ENCODE peak calls at places on chromosomes 1 and 21, in eight cellular contexts. S, P, M, L, U, A, V and E are unnamed samples.
A peak's percentile ranks its signal among the peaks of the same experiment; 100 is the strongest.

GRCh38 chr1:30413606-30414005 is 309.8 kb downstream of the MATN1 start:
- DNase-seq in S (no peak), P (no peak), M (no peak), L (no peak), U (no peak), A (no peak), V (no peak), E (no peak)

GRCh38 chr1:978069-978834 is 3.6 kb downstream of the PERM1 start:
- DNase-seq in S (no peak), P (peak; percentile 59), M (no peak), L (no peak), U (no peak), A (no peak), V (no peak), E (no peak)

GRCh38 chr21:37041706-37042271 is 31.1 kb downstream of the PIGP start:
- DNase-seq in S (no peak), P (no peak), M (peak; percentile 58), L (no peak), U (no peak), A (no peak), V (no peak), E (no peak)

GRCh38 chr1:169484683-169485426 is 889 bp downstream of the SLC19A2 start:
- DNase-seq in S (no peak), P (peak; percentile 27), M (peak; percentile 56), L (no peak), U (peak; percentile 89), A (peak; percentile 82), V (no peak), E (peak; percentile 60)

GRCh38 chr1:64743954-64744491 is 852 bp upstream of the RAVER2 start:
- DNase-seq in S (no peak), P (no peak), M (no peak), L (no peak), U (no peak), A (no peak), V (no peak), E (no peak)

GRCh38 chr1:145877923-145878486 is 7.7 kb downstream of the ANKRD35 start:
- DNase-seq in S (no peak), P (no peak), M (no peak), L (no peak), U (no peak), A (no peak), V (no peak), E (no peak)

GRCh38 chr1:167720965-167721616 is 691 bp upstream of the MPZL1 start:
- DNase-seq in S (no peak), P (no peak), M (peak; percentile 35), L (no peak), U (peak; percentile 66), A (peak; percentile 77), V (no peak), E (peak; percentile 68)

GRCh38 chr1:23728997-23729390 is 14.3 kb upstream of the ELOA start:
- DNase-seq in S (no peak), P (no peak), M (no peak), L (no peak), U (no peak), A (no peak), V (no peak), E (no peak)

GRCh38 chr1:9846611-9847171 is 22.9 kb upstream of the CLSTN1 start:
- DNase-seq in S (no peak), P (peak; percentile 48), M (peak; percentile 41), L (no peak), U (no peak), A (no peak), V (peak; percentile 31), E (no peak)

GRCh38 chr1:220929304-220929703 is 50.1 kb downstream of the HLX start:
- DNase-seq in S (no peak), P (no peak), M (no peak), L (no peak), U (no peak), A (no peak), V (no peak), E (no peak)

GRCh38 chr1:119318466-119319309 is 49.9 kb upstream of the HAO2 start:
- DNase-seq in S (no peak), P (no peak), M (no peak), L (no peak), U (no peak), A (no peak), V (no peak), E (no peak)

GRCh38 chr1:235297579-235297978 is 30.4 kb downstream of the ARID4B start:
- DNase-seq in S (no peak), P (no peak), M (no peak), L (no peak), U (peak; percentile 61), A (no peak), V (no peak), E (peak; percentile 37)

DNA sequence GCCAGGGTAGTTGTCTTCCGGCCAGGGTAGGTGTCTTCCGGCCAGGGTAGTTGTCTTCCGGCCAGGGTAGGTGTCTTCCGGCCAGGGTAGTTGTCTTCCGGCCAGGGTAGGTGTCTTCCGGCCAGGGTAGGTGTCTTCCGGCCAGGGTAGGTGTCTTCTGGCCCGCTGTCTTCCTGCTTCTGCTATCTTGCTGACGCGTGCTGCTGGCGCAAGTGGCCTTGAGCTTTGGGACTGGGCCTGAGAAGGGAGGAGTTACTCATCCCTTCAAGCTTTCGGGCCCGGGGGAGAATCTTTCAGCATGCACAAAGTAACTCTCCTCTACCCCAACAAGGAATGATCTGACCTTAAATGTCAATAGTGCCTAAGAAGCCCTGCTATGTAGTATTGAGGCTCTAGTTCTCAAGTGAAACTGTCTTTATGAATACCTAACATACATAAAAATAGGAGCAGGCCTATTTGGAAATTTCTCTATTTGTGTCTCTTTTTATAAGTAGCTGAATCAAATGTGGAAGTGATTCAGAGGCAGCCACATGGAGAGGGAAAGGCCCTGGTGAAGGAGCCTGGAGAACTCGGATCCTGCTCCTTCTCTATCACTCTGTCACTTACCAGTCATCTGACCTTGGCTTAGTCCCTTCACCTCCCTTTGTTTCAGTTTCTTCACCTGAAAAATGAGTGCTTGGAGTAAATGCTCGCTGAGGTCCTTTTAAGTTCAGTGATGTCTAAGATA is 65.6 kb downstream of the RGL1 start:
- DNase-seq in S (no peak), P (no peak), M (no peak), L (no peak), U (peak; percentile 58), A (no peak), V (no peak), E (no peak)
- H3K9ac ChIP-seq in S (no peak overlapping the region), P (no peak overlapping the region), M (no peak overlapping the region), L (no peak overlapping the region), U (peak overlapping the region; percentile 89), A (no peak overlapping the region), V (no peak overlapping the region), E (no peak overlapping the region)

GRCh38 chr1:97042551-97042950 is 321.0 kb downstream of the PTBP2 start:
- DNase-seq in S (no peak), P (no peak), M (no peak), L (no peak), U (no peak), A (no peak), V (no peak), E (no peak)

GRCh38 chr1:97047412-97047793 is 325.8 kb downstream of the PTBP2 start:
- DNase-seq in S (no peak), P (no peak), M (no peak), L (no peak), U (no peak), A (no peak), V (no peak), E (no peak)

GRCh38 chr1:97041011-97041410 is 319.4 kb downstream of the PTBP2 start:
- DNase-seq in S (no peak), P (no peak), M (no peak), L (no peak), U (no peak), A (no peak), V (no peak), E (no peak)

GRCh38 chr1:97046765-97047411 is 325.3 kb downstream of the PTBP2 start:
- DNase-seq in S (no peak), P (no peak), M (no peak), L (no peak), U (no peak), A (no peak), V (no peak), E (no peak)

GRCh38 chr1:97044159-97044760 is 322.7 kb downstream of the PTBP2 start:
- DNase-seq in S (no peak), P (no peak), M (no peak), L (no peak), U (no peak), A (no peak), V (no peak), E (no peak)
- H3K4me1 ChIP-seq in S (no peaks in the 10 kb centered on the region), P (no peaks in the 10 kb centered on the region), M (no peaks in the 10 kb centered on the region), L (peaks cover 3% of the 10 kb centered on the region), U (no peaks in the 10 kb centered on the region), A (no peaks in the 10 kb centered on the region), V (no peaks in the 10 kb centered on the region), E (no peaks in the 10 kb centered on the region)

DNA sequence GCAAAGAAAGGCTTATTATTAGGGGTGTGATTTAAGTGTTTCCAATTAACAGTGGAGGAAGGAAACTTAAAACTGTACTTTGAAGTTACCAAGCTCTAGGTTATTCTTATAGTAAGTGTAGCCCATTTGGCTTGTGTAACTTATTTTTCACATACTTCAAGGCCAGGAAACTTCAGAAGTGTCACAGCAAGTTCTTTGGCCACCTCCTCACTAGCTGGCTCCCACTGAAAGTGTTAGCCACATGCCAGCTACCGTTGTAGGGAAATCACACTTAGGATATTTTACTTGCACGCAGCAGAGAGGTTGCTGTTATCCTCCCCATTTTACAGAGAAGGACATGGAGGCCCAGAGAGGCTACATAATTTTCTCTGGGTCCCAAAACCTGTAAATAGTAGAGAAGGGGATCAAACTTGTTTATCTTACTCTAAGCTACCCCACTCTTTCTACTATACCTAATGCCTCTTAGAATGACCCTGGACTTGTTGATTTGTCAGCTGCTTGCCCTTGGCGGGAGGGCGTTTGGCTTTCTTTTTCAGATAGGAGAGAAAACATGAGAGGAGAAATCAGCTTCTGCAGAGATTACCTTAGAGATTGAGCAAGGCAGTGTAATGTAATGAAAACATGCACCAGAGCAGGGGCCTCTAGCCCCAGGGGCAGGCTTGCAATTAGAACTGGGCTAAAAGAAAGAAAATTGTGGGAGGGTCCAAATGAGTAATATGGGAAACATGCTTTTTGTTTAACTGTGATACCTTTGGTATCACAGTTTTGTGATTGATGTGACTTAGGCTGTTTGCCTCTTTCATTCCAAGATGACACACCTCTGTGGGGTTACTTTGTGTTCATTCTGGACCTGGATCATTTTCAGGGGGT is 89.5 kb downstream of the PBX1 start:
- DNase-seq in S (no peak), P (no peak), M (no peak), L (no peak), U (no peak), A (no peak), V (no peak), E (no peak)
- H3K27ac ChIP-seq in S (peak overlapping the region; percentile 54), P (no peak overlapping the region), M (no peak overlapping the region), L (no peak overlapping the region), U (no peak overlapping the region), A (no peak overlapping the region), V (no peak overlapping the region), E (no peak overlapping the region)

DNA sequence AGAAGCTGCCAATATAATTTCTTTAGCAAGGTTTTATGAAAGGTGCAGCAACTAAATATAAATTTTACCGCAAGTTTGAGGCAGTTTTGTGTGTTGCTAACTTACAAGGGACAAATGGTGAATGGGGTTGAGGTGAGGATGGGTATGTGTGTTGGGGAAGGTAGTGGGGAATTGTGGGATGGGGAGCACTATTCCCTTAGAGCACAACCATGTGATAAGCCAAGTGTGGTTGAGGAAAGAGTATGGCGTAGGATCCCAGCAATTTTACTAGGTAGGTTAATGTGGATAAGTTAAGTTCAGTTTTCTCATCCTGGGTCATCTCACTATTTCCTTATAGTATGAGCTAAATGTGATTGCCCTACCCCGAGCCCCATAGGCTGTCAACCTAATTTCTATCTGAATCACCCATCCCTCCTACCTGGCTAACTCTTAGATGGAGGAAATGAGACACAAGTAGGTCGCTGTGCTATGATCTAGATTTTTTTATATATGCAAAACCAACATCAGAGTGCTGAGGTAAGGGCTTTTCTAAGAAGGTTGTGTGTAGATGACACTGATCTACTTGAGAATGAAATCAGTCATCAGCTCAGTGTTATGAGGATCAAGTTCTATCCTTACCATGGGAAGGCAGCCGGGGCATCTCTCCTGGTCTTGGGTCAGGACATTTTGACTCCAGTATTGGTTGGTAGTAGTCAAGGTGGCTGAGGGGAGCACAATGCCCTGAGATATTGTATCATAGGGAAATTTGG is 23.8 kb downstream of the SLAMF1 start:
- DNase-seq in S (no peak), P (no peak), M (no peak), L (no peak), U (no peak), A (no peak), V (no peak), E (peak; percentile 73)
- H3K9ac ChIP-seq in S (no peak overlapping the region), P (no peak overlapping the region), M (no peak overlapping the region), L (no peak overlapping the region), U (no peak overlapping the region), A (no peak overlapping the region), V (no peak overlapping the region), E (no peak overlapping the region)